ENCODE peak calls at places on chromosomes 5 and 9, in four cellular contexts. F, N, J and V are unnamed samples.

GRCh38 chr9:121280715-121281613 is 13.0 kb downstream of the GSN start:
- DNase-seq in F (no peak), N (no peak), J (no peak), V (no peak)

GRCh38 chr5:78624011-78624541 is 24.5 kb downstream of the LHFPL2 start:
- DNase-seq in F (no peak), N (no peak), J (no peak), V (no peak)

GRCh38 chr9:137952976-137953666 is 75.5 kb downstream of the CACNA1B start:
- DNase-seq in F (no peak), N (no peak), J (no peak), V (no peak)

GRCh38 chr5:142013734-142014495 is 1.1 kb upstream of the GNPDA1 start:
- DNase-seq in F (no peak), N (peak; percentile 55), J (no peak), V (peak; percentile 33)

GRCh38 chr5:74643160-74643562 is 2.6 kb upstream of the ENC1 start:
- DNase-seq in F (no peak), N (peak; percentile 95), J (no peak), V (no peak)

GRCh38 chr9:93379051-93379450 is 72.4 kb upstream of the FAM120A start:
- DNase-seq in F (no peak), N (no peak), J (no peak), V (no peak)

GRCh38 chr9:108519417-108519816 is 336.4 kb downstream of the ACTL7B start:
- DNase-seq in F (no peak), N (no peak), J (no peak), V (no peak)

GRCh38 chr9:106862115-106862945 is 636 bp upstream of the ZNF462 start:
- DNase-seq in F (no peak), N (no peak), J (no peak), V (peak; percentile 77)

GRCh38 chr9:129489838-129490582 is 130.9 kb downstream of the C9orf50 start:
- DNase-seq in F (peak; percentile 71), N (no peak), J (peak; percentile 45), V (no peak)

GRCh38 chr5:54667136-54667535 is 149.6 kb downstream of the SNX18 start:
- DNase-seq in F (no peak), N (no peak), J (no peak), V (no peak)

GRCh38 chr5:175663191-175664184 is 5.6 kb downstream of the HRH2 start:
- DNase-seq in F (no peak), N (no peak), J (no peak), V (no peak)

GRCh38 chr9:84322830-84323229 is 17.7 kb downstream of the SLC28A3 start:
- DNase-seq in F (no peak), N (peak; percentile 88), J (no peak), V (no peak)

GRCh38 chr9:124517600-124517999 is 10.4 kb upstream of the NR5A1 start:
- DNase-seq in F (no peak), N (no peak), J (no peak), V (no peak)

GRCh38 chr5:104372796-104373195 is 810.2 kb upstream of the NUDT12 start:
- DNase-seq in F (no peak), N (no peak), J (no peak), V (no peak)

GRCh38 chr9:15187589-15187988 is 119.4 kb downstream of the TTC39B start:
- DNase-seq in F (no peak), N (no peak), J (no peak), V (no peak)

GRCh38 chr5:7190727-7191126 is 205.2 kb upstream of the ADCY2 start:
- DNase-seq in F (no peak), N (no peak), J (no peak), V (no peak)

GRCh38 chr9:93244510-93245436 is 60.8 kb downstream of the WNK2 start:
- DNase-seq in F (no peak), N (no peak), J (no peak), V (peak; percentile 52)

GRCh38 chr9:131598121-131598520 is 52.8 kb downstream of the PRRT1B start:
- DNase-seq in F (peak; percentile 47), N (no peak), J (no peak), V (no peak)

GRCh38 chr5:175471628-175472027 is 6.7 kb upstream of the SFXN1 start:
- DNase-seq in F (no peak), N (no peak), J (no peak), V (no peak)

GRCh38 chr5:42894057-42894456 is 82.4 kb upstream of the SELENOP start:
- DNase-seq in F (no peak), N (peak; percentile 2), J (no peak), V (no peak)